ENCODE peak calls at places on chromosomes 4 and X, in ten cellular contexts. K, P, J, A, G, T, Z, U, H and E are unnamed samples.

GRCh38 chrX:48937065-48937907 is 18.5 kb upstream of the PIM2 start:
- DNase-seq in K (no peak), P (no peak), U (peak), Z (peak), H (no peak), T (no peak), G (peak), J (no peak), A (no peak), E (peak)

GRCh38 chrX:11215191-11215921 is 77.9 kb upstream of the AMELX start:
- DNase-seq in P (no peak), A (no peak), T (no peak), J (no peak), G (no peak), K (no peak), Z (no peak), H (no peak), U (no peak), E (no peak)

GRCh38 chrX:23964177-23964576 is 56.4 kb downstream of the CXorf58 start:
- DNase-seq in J (no peak), G (no peak), Z (no peak), K (no peak), P (no peak), T (no peak), U (no peak), H (no peak), A (no peak), E (no peak)

GRCh38 chrX:3651272-3651671 is 62.2 kb downstream of the PRKX start:
- DNase-seq in A (no peak), T (no peak), J (peak), G (peak), U (no peak), Z (peak), P (no peak), H (no peak), K (peak), E (no peak)

GRCh38 chrX:120136128-120136527 is 20.4 kb upstream of the RHOXF1 start:
- DNase-seq in A (no peak), Z (no peak), H (no peak), P (no peak), T (no peak), K (no peak), G (no peak), U (no peak), J (no peak), E (no peak)

GRCh38 chr4:7557447-7557846 is 122.7 kb upstream of the PSAPL1 start:
- DNase-seq in A (no peak), U (no peak), Z (no peak), G (peak), J (peak), H (no peak), K (peak), T (no peak), P (peak), E (no peak)

GRCh38 chrX:12955882-12956703 is 18.8 kb upstream of the TMSB4X start:
- DNase-seq in P (peak), K (peak), G (peak), J (peak), H (no peak), U (peak), T (peak), A (no peak), Z (peak), E (peak)

GRCh38 chr4:130478406-130478805 is 1382.5 kb downstream of the C4orf33 start:
- DNase-seq in A (no peak), Z (no peak), K (peak), T (no peak), H (no peak), G (peak), U (no peak), P (no peak), J (peak), E (no peak)

GRCh38 chr4:176718881-176719280 is 73.8 kb downstream of the VEGFC start:
- DNase-seq in H (no peak), J (no peak), Z (no peak), K (no peak), A (no peak), G (no peak), P (no peak), U (no peak), T (no peak), E (no peak)

GRCh38 chr4:24476209-24476781 is 108.1 kb downstream of the DHX15 start:
- DNase-seq in U (no peak), G (no peak), A (no peak), P (no peak), Z (no peak), T (peak), J (peak), H (no peak), K (peak), E (no peak)

GRCh38 chr4:169345207-169345788 is 74.5 kb upstream of the SH3RF1 start:
- DNase-seq in P (no peak), H (no peak), Z (no peak), J (peak), U (no peak), T (no peak), K (peak), A (no peak), G (peak), E (no peak)

GRCh38 chr4:8917321-8917811 is 45.7 kb upstream of the HMX1 start:
- DNase-seq in G (no peak), T (peak), Z (no peak), J (no peak), U (no peak), A (no peak), H (no peak), P (no peak), K (no peak), E (no peak)

GRCh38 chrX:72145181-72145580 is 13.5 kb upstream of the RTL5 start:
- DNase-seq in Z (no peak), P (no peak), J (no peak), A (no peak), U (no peak), K (no peak), G (no peak), T (no peak), H (no peak), E (no peak)

GRCh38 chr4:182916483-182917181 is 554 bp downstream of the DCTD start:
- DNase-seq in U (peak), T (no peak), G (peak), Z (no peak), J (peak), A (no peak), P (peak), H (peak), K (peak), E (peak)

GRCh38 chr4:80540785-80541469 is 205.4 kb downstream of the CFAP299 start:
- DNase-seq in J (no peak), U (no peak), K (no peak), G (peak), H (no peak), A (no peak), T (no peak), Z (peak), P (no peak), E (no peak)